ENCODE peak calls at places on chromosomes 12 and 14, in seven cellular contexts. S is stomach, K is suprapubic skin, P is SK-N-SH, U is A549, F is ovary, G is H1. I is an unnamed sample.

GRCh38 chr14:71021347-71022014 is 114.2 kb downstream of the PCNX1 start:
- DNase-seq in K (no peak), S (no peak), F (no peak), U (no peak), G (no peak), P (no peak), I (no peak)

GRCh38 chr12:52029686-52030085 is 21.6 kb upstream of the NR4A1 start:
- DNase-seq in S (peak), U (peak), P (peak), F (no peak), G (no peak), K (no peak), I (no peak)

GRCh38 chr12:95412826-95413311 is 61.1 kb upstream of the METAP2 start:
- DNase-seq in P (no peak), F (no peak), U (no peak), S (no peak), G (no peak), K (peak), I (no peak)

GRCh38 chr12:12719496-12719895 is 2.3 kb downstream of the CDKN1B start:
- DNase-seq in S (no peak), U (no peak), P (no peak), F (no peak), G (no peak), K (no peak), I (no peak)

GRCh38 chr12:92871121-92871520 is 58.0 kb downstream of the EEA1 start:
- DNase-seq in S (no peak), K (no peak), G (no peak), U (no peak), F (no peak), P (no peak), I (no peak)

GRCh38 chr14:104682107-104682593 is 7.3 kb upstream of the INF2 start:
- DNase-seq in P (peak), G (peak), K (no peak), S (no peak), U (peak), F (no peak), I (peak)

GRCh38 chr14:99124482-99125104 is 147.4 kb downstream of the BCL11B start:
- DNase-seq in U (no peak), K (no peak), G (no peak), S (peak), P (peak), F (no peak), I (peak)

GRCh38 chr12:111387747-111388365 is 17.9 kb upstream of the SH2B3 start:
- DNase-seq in G (no peak), S (no peak), F (no peak), K (no peak), P (no peak), U (no peak), I (no peak)

GRCh38 chr14:91899213-91899612 is 31.9 kb upstream of the TC2N start:
- DNase-seq in G (no peak), F (no peak), P (no peak), U (no peak), K (no peak), S (peak), I (no peak)

GRCh38 chr12:5745251-5745888 is 199.7 kb downstream of the ANO2 start:
- DNase-seq in S (peak), F (no peak), K (no peak), G (peak), U (peak), P (peak), I (no peak)

GRCh38 chr14:99753225-99754140 is 39.7 kb upstream of the EML1 start:
- DNase-seq in F (no peak), S (no peak), P (no peak), U (no peak), K (no peak), G (no peak), I (no peak)

GRCh38 chr14:43795600-43796228 is 711.4 kb downstream of the FSCB start:
- DNase-seq in G (no peak), K (no peak), F (no peak), S (no peak), U (no peak), P (no peak), I (no peak)

GRCh38 chr12:49874142-49874897 is 29.4 kb downstream of the FAIM2 start:
- DNase-seq in G (no peak), F (no peak), K (no peak), P (no peak), S (no peak), U (no peak), I (no peak)

GRCh38 chr14:68977137-68977740 is 1.9 kb downstream of the ACTN1 start:
- DNase-seq in G (no peak), U (no peak), S (no peak), P (peak), K (no peak), F (no peak), I (no peak)

GRCh38 chr12:111309584-111309983 is 59.3 kb downstream of the PHETA1 start:
- DNase-seq in U (no peak), P (no peak), S (no peak), F (no peak), K (no peak), G (no peak), I (no peak)

GRCh38 chr12:122730215-122731014 is at the start of gene HCAR1:
- DNase-seq in G (no peak), S (peak), K (no peak), F (no peak), P (no peak), U (no peak), I (no peak)

GRCh38 chr12:18141583-18141982 is 51.6 kb upstream of the RERGL start:
- DNase-seq in P (no peak), F (no peak), S (no peak), K (no peak), G (no peak), U (no peak), I (no peak)

GRCh38 chr12:32535260-32535999 is 136.1 kb downstream of the FGD4 start:
- DNase-seq in P (peak), S (peak), U (peak), F (peak), G (no peak), K (peak), I (peak)

GRCh38 chr12:50066402-50066801 is 9.0 kb downstream of the ASIC1 start:
- DNase-seq in P (no peak), U (no peak), S (no peak), K (no peak), F (no peak), G (no peak), I (peak)

GRCh38 chr12:120223458-120224303 is 22.8 kb upstream of the RPLP0 start:
- DNase-seq in K (no peak), P (no peak), U (no peak), F (no peak), S (no peak), G (no peak), I (peak)

GRCh38 chr12:113194971-113195391 is 9.5 kb downstream of the RITA1 start:
- DNase-seq in P (peak), K (no peak), U (no peak), S (no peak), G (no peak), F (no peak), I (no peak)

GRCh38 chr12:54428050-54429013 is 9.3 kb upstream of the ITGA5 start:
- DNase-seq in G (no peak), K (no peak), S (no peak), F (no peak), U (no peak), P (no peak), I (peak)

GRCh38 chr12:15276088-15276698 is 46.1 kb upstream of the PTPRO start:
- DNase-seq in U (peak), F (peak), G (no peak), S (no peak), P (peak), K (no peak), I (no peak)

GRCh38 chr14:100544506-100545141 is 42.6 kb downstream of the BEGAIN start:
- DNase-seq in P (no peak), F (no peak), U (no peak), G (no peak), S (no peak), K (no peak), I (no peak)

GRCh38 chr12:102061096-102061555 is 665 bp downstream of the WASHC3 start:
- DNase-seq in U (no peak), P (no peak), K (no peak), F (no peak), S (no peak), G (no peak), I (no peak)

GRCh38 chr14:24098927-24099813 is 5.1 kb downstream of the PCK2 start:
- DNase-seq in K (no peak), G (no peak), U (no peak), S (peak), F (no peak), P (no peak), I (no peak)

GRCh38 chr14:61355892-61356325 is 34.5 kb downstream of the PRKCH start:
- DNase-seq in P (no peak), U (peak), F (peak), K (peak), G (peak), S (no peak), I (peak)

GRCh38 chr14:65352964-65353530 is 59.5 kb upstream of the FUT8 start:
- DNase-seq in P (no peak), K (no peak), F (no peak), S (peak), G (no peak), U (peak), I (no peak)

GRCh38 chr12:51323966-51324895 is at the start of gene BIN2:
- DNase-seq in F (no peak), G (no peak), P (no peak), S (peak), U (no peak), K (peak), I (no peak)

GRCh38 chr12:89481218-89481914 is 43.2 kb downstream of the GALNT4 start:
- DNase-seq in F (no peak), U (no peak), S (no peak), P (no peak), K (no peak), G (no peak), I (no peak)

GRCh38 chr14:89542768-89543419 is 125.9 kb upstream of the FOXN3 start:
- DNase-seq in G (no peak), S (no peak), K (no peak), U (no peak), F (no peak), P (no peak), I (no peak)

GRCh38 chr12:65500121-65500846 is 221.8 kb downstream of the MSRB3 start:
- DNase-seq in F (no peak), U (no peak), S (no peak), P (no peak), K (no peak), G (no peak), I (no peak)

GRCh38 chr14:90678420-90678819 is 137.8 kb downstream of the TTC7B start:
- DNase-seq in S (no peak), F (no peak), K (no peak), U (no peak), G (no peak), P (no peak), I (no peak)

GRCh38 chr14:64841121-64841611 is 38.5 kb downstream of the SPTB start:
- DNase-seq in S (no peak), F (no peak), K (no peak), P (no peak), G (peak), U (peak), I (no peak)

GRCh38 chr14:57060276-57060956 is 208.3 kb downstream of the EXOC5 start:
- DNase-seq in S (no peak), G (no peak), U (no peak), F (no peak), K (no peak), P (no peak), I (no peak)
- TF ChIP-seq EP300 in S (no peak), G (no peak), U (no peak), F (no peak), K (no peak), P (no peak), I (no peak)

GRCh38 chr12:41052441-41052840 is 135.7 kb upstream of the PDZRN4 start:
- DNase-seq in G (no peak), S (no peak), K (no peak), U (no peak), F (no peak), P (no peak), I (no peak)

GRCh38 chr12:41051909-41052308 is 136.2 kb upstream of the PDZRN4 start:
- DNase-seq in S (no peak), G (no peak), U (no peak), K (no peak), F (no peak), P (no peak), I (no peak)

GRCh38 chr12:41045509-41045908 is 142.6 kb upstream of the PDZRN4 start:
- DNase-seq in S (no peak), U (no peak), K (no peak), P (no peak), F (no peak), G (no peak), I (no peak)

GRCh38 chr12:41053046-41053445 is 135.1 kb upstream of the PDZRN4 start:
- DNase-seq in P (no peak), F (no peak), G (no peak), S (no peak), K (no peak), U (no peak), I (no peak)

GRCh38 chr12:41049033-41049432 is 139.1 kb upstream of the PDZRN4 start:
- DNase-seq in S (no peak), U (no peak), G (no peak), K (no peak), P (no peak), F (no peak), I (no peak)
- TF ChIP-seq EP300 in S (no peak), U (no peak), G (no peak), K (no peak), P (no peak), F (no peak), I (no peak)

DNA sequence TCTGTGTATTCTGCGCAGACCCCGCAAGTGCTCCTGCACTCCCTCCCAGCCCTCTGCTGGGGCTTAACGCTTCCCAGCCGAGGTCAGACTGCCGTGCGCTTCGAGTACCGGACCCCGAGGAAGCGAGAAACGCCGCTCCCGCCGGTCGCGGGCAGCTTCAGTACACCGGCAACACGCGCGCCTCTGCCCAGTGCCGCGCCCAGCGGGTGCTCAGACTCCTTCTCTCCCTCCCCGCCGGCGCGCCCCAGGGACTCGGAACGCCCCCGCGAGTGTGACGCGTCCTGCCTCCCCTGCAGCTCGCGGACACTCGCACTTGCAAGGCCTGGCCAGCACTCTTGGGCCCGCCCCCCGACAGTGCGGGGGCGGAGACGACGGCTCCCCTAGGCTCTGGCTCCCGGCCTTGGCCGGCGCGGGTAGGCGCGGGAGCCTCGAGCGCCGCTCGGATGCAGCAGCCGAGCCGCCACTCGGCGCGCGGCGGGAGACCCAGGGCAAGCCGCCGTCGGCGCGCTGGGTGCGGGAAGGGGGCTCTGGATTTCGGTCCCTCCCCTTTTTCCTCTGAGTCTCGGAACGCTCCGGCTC is at the start of gene PTGER2:
- DNase-seq in F (peak), S (peak), K (peak), G (no peak), P (peak), U (peak), I (peak)
- TF ChIP-seq EP300 in F (no peak), S (no peak), K (no peak), G (no peak), P (no peak), U (no peak), I (no peak)

GRCh38 chr14:36260970-36261640 is 59.3 kb downstream of the MBIP start:
- DNase-seq in G (no peak), F (no peak), K (no peak), U (no peak), P (no peak), S (no peak), I (no peak)
- TF ChIP-seq EP300 in G (no peak), F (no peak), K (no peak), U (no peak), P (no peak), S (no peak), I (no peak)

GRCh38 chr12:103785243-103786031 is 55.6 kb downstream of the NT5DC3 start:
- DNase-seq in F (no peak), P (no peak), G (no peak), K (no peak), U (no peak), S (no peak), I (peak)
- TF ChIP-seq EP300 in F (no peak), P (no peak), G (no peak), K (no peak), U (no peak), S (no peak), I (no peak)

I was measured in sigmoid colon.